ENCODE peak calls at places on chromosome 6, in ten cellular contexts. One of them, this sample, is unnamed.

GRCh38 chr6:90397929-90398674 is 101.5 kb upstream of the BACH2 start:
- DNase-seq in hepatocyte: peak
- DNase-seq in A549: peak
- DNase-seq in trophoblast cell: no peak
- DNase-seq in CD8-positive, alpha-beta T cell: peak
- DNase-seq in brain microvascular endothelial cell: peak
- DNase-seq in upper lobe of right lung: no peak
- DNase-seq in ascending aorta: no peak
- DNase-seq in astrocyte: peak
- DNase-seq in esophagus squamous epithelium: no peak
- DNase-seq in this sample: no peak

GRCh38 chr6:89281779-89282246 is 33.3 kb downstream of the GABRR2 start:
- DNase-seq in A549: peak
- DNase-seq in CD8-positive, alpha-beta T cell: peak
- DNase-seq in astrocyte: peak
- DNase-seq in ascending aorta: no peak
- DNase-seq in brain microvascular endothelial cell: peak
- DNase-seq in esophagus squamous epithelium: no peak
- DNase-seq in trophoblast cell: peak
- DNase-seq in hepatocyte: no peak
- DNase-seq in upper lobe of right lung: no peak
- DNase-seq in this sample: no peak

GRCh38 chr6:139944131-139944530 is 569.7 kb upstream of the CITED2 start:
- DNase-seq in brain microvascular endothelial cell: no peak
- DNase-seq in ascending aorta: no peak
- DNase-seq in upper lobe of right lung: no peak
- DNase-seq in hepatocyte: no peak
- DNase-seq in astrocyte: no peak
- DNase-seq in esophagus squamous epithelium: no peak
- DNase-seq in CD8-positive, alpha-beta T cell: no peak
- DNase-seq in trophoblast cell: no peak
- DNase-seq in A549: no peak
- DNase-seq in this sample: no peak

GRCh38 chr6:35120746-35121145 is 20.4 kb downstream of the TCP11 start:
- DNase-seq in astrocyte: no peak
- DNase-seq in hepatocyte: no peak
- DNase-seq in CD8-positive, alpha-beta T cell: no peak
- DNase-seq in trophoblast cell: peak
- DNase-seq in A549: no peak
- DNase-seq in upper lobe of right lung: no peak
- DNase-seq in brain microvascular endothelial cell: no peak
- DNase-seq in esophagus squamous epithelium: no peak
- DNase-seq in ascending aorta: no peak
- DNase-seq in this sample: no peak

GRCh38 chr6:74343804-74344203 is 647.8 kb downstream of the CD109 start:
- DNase-seq in hepatocyte: peak
- DNase-seq in astrocyte: no peak
- DNase-seq in CD8-positive, alpha-beta T cell: no peak
- DNase-seq in A549: peak
- DNase-seq in esophagus squamous epithelium: no peak
- DNase-seq in trophoblast cell: peak
- DNase-seq in ascending aorta: no peak
- DNase-seq in upper lobe of right lung: no peak
- DNase-seq in brain microvascular endothelial cell: no peak
- DNase-seq in this sample: no peak

GRCh38 chr6:34146021-34146782 is at the start of gene GRM4:
- DNase-seq in esophagus squamous epithelium: no peak
- DNase-seq in CD8-positive, alpha-beta T cell: no peak
- DNase-seq in brain microvascular endothelial cell: no peak
- DNase-seq in trophoblast cell: no peak
- DNase-seq in upper lobe of right lung: peak
- DNase-seq in astrocyte: no peak
- DNase-seq in ascending aorta: no peak
- DNase-seq in hepatocyte: no peak
- DNase-seq in A549: no peak
- DNase-seq in this sample: no peak

GRCh38 chr6:138309695-138310094 is 68.0 kb upstream of the SMIM28 start:
- DNase-seq in CD8-positive, alpha-beta T cell: no peak
- DNase-seq in upper lobe of right lung: no peak
- DNase-seq in ascending aorta: no peak
- DNase-seq in A549: no peak
- DNase-seq in trophoblast cell: no peak
- DNase-seq in hepatocyte: no peak
- DNase-seq in astrocyte: no peak
- DNase-seq in brain microvascular endothelial cell: no peak
- DNase-seq in esophagus squamous epithelium: no peak
- DNase-seq in this sample: no peak

GRCh38 chr6:140921366-140922226 is 1211.1 kb upstream of the GJE1 start:
- DNase-seq in brain microvascular endothelial cell: peak
- DNase-seq in esophagus squamous epithelium: no peak
- DNase-seq in trophoblast cell: peak
- DNase-seq in A549: peak
- DNase-seq in ascending aorta: no peak
- DNase-seq in astrocyte: peak
- DNase-seq in hepatocyte: peak
- DNase-seq in upper lobe of right lung: no peak
- DNase-seq in CD8-positive, alpha-beta T cell: no peak
- DNase-seq in this sample: peak

GRCh38 chr6:161393839-161394364 is 120.0 kb upstream of the AGPAT4 start:
- DNase-seq in trophoblast cell: peak
- DNase-seq in ascending aorta: no peak
- DNase-seq in esophagus squamous epithelium: peak
- DNase-seq in brain microvascular endothelial cell: peak
- DNase-seq in upper lobe of right lung: no peak
- DNase-seq in CD8-positive, alpha-beta T cell: peak
- DNase-seq in A549: peak
- DNase-seq in astrocyte: peak
- DNase-seq in hepatocyte: peak
- DNase-seq in this sample: no peak
- H3K4me3 ChIP-seq in trophoblast cell: no peak
- H3K4me3 ChIP-seq in ascending aorta: peak
- H3K4me3 ChIP-seq in esophagus squamous epithelium: no peak
- H3K4me3 ChIP-seq in brain microvascular endothelial cell: peak
- H3K4me3 ChIP-seq in upper lobe of right lung: peak
- H3K4me3 ChIP-seq in CD8-positive, alpha-beta T cell: no peak
- H3K4me3 ChIP-seq in A549: no peak
- H3K4me3 ChIP-seq in astrocyte: peak
- H3K4me3 ChIP-seq in hepatocyte: no peak
- H3K4me3 ChIP-seq in this sample: no peak

DNA sequence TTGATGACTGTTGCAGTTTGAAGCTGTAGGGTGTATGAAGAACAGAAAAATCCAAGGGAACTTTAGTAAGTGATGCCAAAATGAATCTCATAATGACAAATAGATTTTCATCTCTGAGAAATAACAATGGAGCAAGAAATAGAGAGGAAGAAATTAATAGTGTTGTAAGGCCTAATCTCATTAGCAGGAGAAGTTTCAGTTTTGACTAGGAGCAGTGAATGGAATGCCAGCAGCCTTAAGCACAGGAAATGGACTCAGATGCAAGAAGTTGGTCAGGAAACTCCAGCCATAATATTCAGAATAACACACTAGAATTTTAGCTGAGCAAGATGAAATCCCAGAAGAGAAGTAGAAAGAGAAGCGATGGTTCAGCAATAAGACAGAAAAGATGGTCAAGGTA is 23.9 kb downstream of the ATXN1 start:
- DNase-seq in astrocyte: peak
- DNase-seq in trophoblast cell: no peak
- DNase-seq in CD8-positive, alpha-beta T cell: no peak
- DNase-seq in esophagus squamous epithelium: no peak
- DNase-seq in brain microvascular endothelial cell: no peak
- DNase-seq in A549: no peak
- DNase-seq in ascending aorta: no peak
- DNase-seq in upper lobe of right lung: no peak
- DNase-seq in hepatocyte: no peak
- DNase-seq in this sample: no peak
- H3K27ac ChIP-seq in astrocyte: peak
- H3K27ac ChIP-seq in trophoblast cell: no peak
- H3K27ac ChIP-seq in CD8-positive, alpha-beta T cell: no peak
- H3K27ac ChIP-seq in esophagus squamous epithelium: peak
- H3K27ac ChIP-seq in brain microvascular endothelial cell: peak
- H3K27ac ChIP-seq in A549: no peak
- H3K27ac ChIP-seq in ascending aorta: peak
- H3K27ac ChIP-seq in upper lobe of right lung: peak
- H3K27ac ChIP-seq in hepatocyte: peak
- H3K27ac ChIP-seq in this sample: no peak

GRCh38 chr6:28589234-28589951 is 63.7 kb downstream of the GPX5 start:
- DNase-seq in CD8-positive, alpha-beta T cell: no peak
- DNase-seq in brain microvascular endothelial cell: peak
- DNase-seq in hepatocyte: peak
- DNase-seq in ascending aorta: no peak
- DNase-seq in A549: peak
- DNase-seq in upper lobe of right lung: no peak
- DNase-seq in trophoblast cell: peak
- DNase-seq in astrocyte: peak
- DNase-seq in esophagus squamous epithelium: no peak
- DNase-seq in this sample: peak
- H3K4me3 ChIP-seq in CD8-positive, alpha-beta T cell: no peak
- H3K4me3 ChIP-seq in brain microvascular endothelial cell: peak
- H3K4me3 ChIP-seq in hepatocyte: peak
- H3K4me3 ChIP-seq in ascending aorta: no peak
- H3K4me3 ChIP-seq in A549: peak
- H3K4me3 ChIP-seq in upper lobe of right lung: no peak
- H3K4me3 ChIP-seq in trophoblast cell: no peak
- H3K4me3 ChIP-seq in astrocyte: peak
- H3K4me3 ChIP-seq in esophagus squamous epithelium: no peak
- H3K4me3 ChIP-seq in this sample: peak

DNA sequence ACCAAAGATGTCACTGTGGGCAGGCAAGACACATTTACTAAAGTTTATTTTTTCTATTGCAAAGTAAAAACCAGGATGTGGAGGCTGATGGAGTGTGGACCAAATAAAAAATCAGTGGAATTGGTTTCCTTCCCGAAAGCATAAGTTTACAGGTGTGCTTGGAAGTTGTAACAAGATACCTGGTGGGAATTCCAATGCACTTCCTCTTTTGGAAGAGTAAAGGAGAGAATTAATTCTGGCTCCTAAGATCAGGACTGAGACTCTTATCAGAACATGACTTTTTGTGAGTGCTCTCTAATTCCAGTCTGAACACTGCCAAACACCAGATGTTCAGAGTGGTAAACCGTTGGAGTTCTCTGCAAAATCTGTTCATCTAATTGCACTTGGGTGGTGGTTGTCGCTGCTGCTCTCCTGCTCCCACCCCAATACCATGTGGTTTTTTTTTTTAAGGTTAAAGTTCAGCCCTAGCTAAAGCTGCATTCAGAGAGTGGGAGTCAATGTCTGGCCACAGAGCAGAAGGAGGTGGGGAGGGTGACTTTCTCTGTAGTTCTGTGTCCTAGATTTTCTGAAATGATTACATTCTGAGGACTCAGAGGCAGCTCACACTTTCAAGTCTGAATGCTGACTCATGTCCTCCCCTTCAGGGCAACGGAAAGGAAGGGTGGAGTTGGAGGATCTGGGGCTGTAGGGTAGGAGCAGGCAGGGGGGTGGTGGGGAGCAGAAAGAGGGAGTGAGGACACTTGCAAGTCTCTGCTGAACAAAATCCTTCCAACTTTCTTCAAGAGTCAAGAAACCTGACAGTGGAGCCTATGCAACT is 275.8 kb upstream of the PRDM1 start:
- DNase-seq in astrocyte: peak
- DNase-seq in upper lobe of right lung: no peak
- DNase-seq in trophoblast cell: peak
- DNase-seq in ascending aorta: no peak
- DNase-seq in brain microvascular endothelial cell: peak
- DNase-seq in A549: peak
- DNase-seq in hepatocyte: peak
- DNase-seq in esophagus squamous epithelium: no peak
- DNase-seq in CD8-positive, alpha-beta T cell: no peak
- DNase-seq in this sample: peak
- H3K27ac ChIP-seq in astrocyte: peak
- H3K27ac ChIP-seq in upper lobe of right lung: no peak
- H3K27ac ChIP-seq in trophoblast cell: peak
- H3K27ac ChIP-seq in ascending aorta: no peak
- H3K27ac ChIP-seq in brain microvascular endothelial cell: peak
- H3K27ac ChIP-seq in A549: peak
- H3K27ac ChIP-seq in hepatocyte: peak
- H3K27ac ChIP-seq in esophagus squamous epithelium: peak
- H3K27ac ChIP-seq in CD8-positive, alpha-beta T cell: no peak
- H3K27ac ChIP-seq in this sample: peak

DNA sequence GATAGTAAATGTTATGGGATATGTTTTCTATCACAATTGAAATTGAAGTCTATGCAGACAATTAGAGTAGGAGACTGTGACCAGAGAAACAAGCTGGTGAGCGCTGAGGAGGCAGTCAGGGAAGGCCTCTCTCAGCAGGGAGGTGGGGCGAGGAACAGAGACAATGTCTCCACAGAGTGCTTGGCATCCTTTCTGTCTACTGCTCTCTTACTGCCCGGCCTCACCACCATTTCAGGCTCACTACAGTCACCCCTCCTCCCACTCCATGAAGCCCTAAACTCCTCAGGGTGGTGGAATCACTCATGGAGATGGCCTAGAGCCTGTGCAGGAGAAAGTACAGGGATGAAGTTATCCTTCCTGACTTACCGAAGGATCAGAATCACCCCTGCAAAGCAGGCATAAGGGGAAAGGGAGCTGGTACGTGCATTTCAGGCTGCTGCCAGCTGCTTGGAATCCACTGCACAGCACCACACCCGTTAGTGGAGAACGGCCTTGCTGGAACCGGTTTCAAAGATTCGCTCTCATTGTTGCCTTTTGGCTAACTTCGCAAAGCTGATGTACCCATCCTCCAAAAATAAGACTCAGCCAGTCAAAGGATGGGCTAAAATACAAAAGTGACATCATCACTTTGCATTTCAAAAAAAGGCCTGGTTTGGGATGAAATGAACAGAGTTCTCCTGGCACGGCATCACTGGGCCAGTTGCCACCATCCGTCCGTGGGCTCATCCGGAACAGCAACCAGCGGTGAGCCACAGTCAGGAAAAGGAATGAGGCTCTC is 67.3 kb downstream of the SLC22A23 start:
- DNase-seq in CD8-positive, alpha-beta T cell: no peak
- DNase-seq in trophoblast cell: no peak
- DNase-seq in astrocyte: peak
- DNase-seq in A549: no peak
- DNase-seq in brain microvascular endothelial cell: no peak
- DNase-seq in esophagus squamous epithelium: no peak
- DNase-seq in ascending aorta: peak
- DNase-seq in upper lobe of right lung: no peak
- DNase-seq in hepatocyte: no peak
- DNase-seq in this sample: no peak
- H3K4me3 ChIP-seq in CD8-positive, alpha-beta T cell: no peak
- H3K4me3 ChIP-seq in trophoblast cell: no peak
- H3K4me3 ChIP-seq in astrocyte: no peak
- H3K4me3 ChIP-seq in A549: no peak
- H3K4me3 ChIP-seq in brain microvascular endothelial cell: no peak
- H3K4me3 ChIP-seq in esophagus squamous epithelium: no peak
- H3K4me3 ChIP-seq in ascending aorta: no peak
- H3K4me3 ChIP-seq in upper lobe of right lung: no peak
- H3K4me3 ChIP-seq in hepatocyte: no peak
- H3K4me3 ChIP-seq in this sample: no peak